ENCODE peak calls at places on chromosomes 7 and 10, in four cellular contexts. D, V, S and T are unnamed samples. For H3K27me3, the result is how much of the 10 kb centered on the place peaks cover.

GRCh38 chr10:125023269-125023668 is 81.3 kb downstream of the ZRANB1 start:
- DNase-seq in D (no peak), V (no peak), S (no peak), T (no peak)

GRCh38 chr10:91185239-91185875 is 35.1 kb upstream of the PCGF5 start:
- DNase-seq in D (peak), V (peak), S (no peak), T (no peak)

GRCh38 chr7:85104432-85105205 is 82.2 kb downstream of the SEMA3D start:
- DNase-seq in D (peak), V (no peak), S (no peak), T (no peak)

GRCh38 chr10:90977162-90977854 is 56.4 kb upstream of the ANKRD1 start:
- DNase-seq in D (no peak), V (no peak), S (no peak), T (peak)

GRCh38 chr7:47640215-47640739 is 58.4 kb upstream of the TNS3 start:
- DNase-seq in D (no peak), V (no peak), S (no peak), T (no peak)

GRCh38 chr10:930415-931325 is 835 bp downstream of the LARP4B start:
- DNase-seq in D (peak), V (peak), S (peak), T (peak)

GRCh38 chr7:141246426-141246825 is 172.6 kb downstream of the TMEM178B start:
- DNase-seq in D (no peak), V (no peak), S (no peak), T (no peak)

GRCh38 chr10:31194986-31195385 is 124.0 kb upstream of the ZEB1 start:
- DNase-seq in D (peak), V (no peak), S (no peak), T (no peak)

GRCh38 chr10:88546462-88546861 is 36.7 kb downstream of the RNLS start:
- DNase-seq in D (no peak), V (no peak), S (no peak), T (no peak)

GRCh38 chr7:78176186-78176585 is 377.6 kb downstream of the PHTF2 start:
- DNase-seq in D (peak), V (no peak), S (no peak), T (no peak)

GRCh38 chr10:132834311-132834761 is 48.4 kb upstream of the NKX6-2 start:
- DNase-seq in D (no peak), V (no peak), S (no peak), T (no peak)

GRCh38 chr10:103966671-103967432 is at the start of gene SLK:
- DNase-seq in D (peak), V (peak), S (peak), T (peak)

GRCh38 chr10:3757638-3758490 is 27.1 kb downstream of the KLF6 start:
- DNase-seq in D (no peak), V (no peak), S (peak), T (no peak)

GRCh38 chr7:74267756-74268565 is 13.8 kb upstream of the RFC2 start:
- DNase-seq in D (no peak), V (no peak), S (no peak), T (no peak)

GRCh38 chr7:104230606-104231005 is 22.8 kb upstream of the ORC5 start:
- DNase-seq in D (peak), V (no peak), S (no peak), T (no peak)

GRCh38 chr7:127799535-127800305 is 147.7 kb downstream of the SND1 start:
- DNase-seq in D (no peak), V (no peak), S (no peak), T (no peak)

GRCh38 chr10:44827431-44828006 is 83.6 kb upstream of the TMEM72 start:
- DNase-seq in D (no peak), V (no peak), S (no peak), T (no peak)

GRCh38 chr7:77439572-77439971 is 23.4 kb upstream of the GSAP start:
- DNase-seq in D (no peak), V (peak), S (no peak), T (no peak)

DNA sequence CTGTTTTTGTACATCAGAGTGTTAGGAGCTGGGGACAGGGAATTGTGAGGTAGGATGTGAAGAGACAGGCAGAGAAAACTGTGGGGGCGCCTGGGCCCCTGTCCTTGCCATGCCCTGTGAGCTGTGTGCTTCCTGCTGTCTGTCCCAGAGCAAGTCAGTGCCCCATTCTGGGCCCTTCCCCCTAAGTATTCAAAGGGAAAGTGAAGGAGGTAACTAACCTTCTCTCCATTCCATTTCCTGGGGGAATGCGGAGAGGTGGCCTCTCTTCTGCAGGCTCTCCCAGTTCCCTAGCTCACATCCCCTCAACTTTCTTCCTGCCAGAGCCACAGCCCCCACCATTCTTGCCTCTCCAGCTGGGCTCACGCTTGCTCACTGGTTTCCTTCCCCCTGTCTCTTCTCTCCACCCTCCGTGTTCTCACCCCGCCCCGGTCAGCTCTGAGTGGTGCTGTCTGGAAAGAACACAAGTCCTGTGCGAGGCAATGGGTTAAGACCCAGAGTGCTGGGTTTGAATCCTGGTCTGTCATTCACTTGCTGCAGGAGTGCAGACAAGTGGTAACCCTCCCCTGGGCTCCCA is 9.7 kb upstream of the VSIR start:
- DNase-seq in D (no peak), V (no peak), S (no peak), T (no peak)
- H3K27me3 ChIP-seq in D (half or more), V (under half), S (under half), T (under half)

DNA sequence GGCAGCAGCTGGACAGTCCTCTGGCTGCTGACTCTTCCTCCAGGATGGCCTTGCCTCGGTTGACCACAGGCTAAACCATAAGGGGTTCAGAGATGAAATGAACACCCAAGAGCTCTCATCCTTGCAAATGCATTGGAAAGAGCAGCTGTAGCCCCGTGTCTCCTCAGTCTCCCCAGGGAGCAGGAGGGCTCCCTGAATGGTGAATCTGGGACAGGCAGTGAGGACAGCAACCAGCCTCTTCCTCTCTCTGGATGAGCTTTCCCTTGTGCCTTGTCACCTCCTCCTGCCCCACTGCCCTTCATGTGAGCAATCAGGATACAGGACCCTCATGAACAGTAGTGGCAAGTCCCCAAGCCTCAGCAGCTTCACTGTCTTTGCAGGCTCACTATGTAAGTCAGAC is 23.9 kb upstream of the GDF10 start:
- DNase-seq in D (no peak), V (no peak), S (no peak), T (no peak)
- H3K27ac ChIP-seq in D (no peak), V (no peak), S (no peak), T (peak)

GRCh38 chr10:43234471-43235041 is 32.3 kb downstream of the RASGEF1A start:
- DNase-seq in D (no peak), V (peak), S (no peak), T (no peak)
- H3K27me3 ChIP-seq in D (under half), V (under half), S (under half), T (under half)

GRCh38 chr10:70145166-70145665 is 1.3 kb downstream of the TYSND1 start:
- DNase-seq in D (no peak), V (no peak), S (no peak), T (no peak)
- H3K27ac ChIP-seq in D (peak), V (peak), S (peak), T (peak)

DNA sequence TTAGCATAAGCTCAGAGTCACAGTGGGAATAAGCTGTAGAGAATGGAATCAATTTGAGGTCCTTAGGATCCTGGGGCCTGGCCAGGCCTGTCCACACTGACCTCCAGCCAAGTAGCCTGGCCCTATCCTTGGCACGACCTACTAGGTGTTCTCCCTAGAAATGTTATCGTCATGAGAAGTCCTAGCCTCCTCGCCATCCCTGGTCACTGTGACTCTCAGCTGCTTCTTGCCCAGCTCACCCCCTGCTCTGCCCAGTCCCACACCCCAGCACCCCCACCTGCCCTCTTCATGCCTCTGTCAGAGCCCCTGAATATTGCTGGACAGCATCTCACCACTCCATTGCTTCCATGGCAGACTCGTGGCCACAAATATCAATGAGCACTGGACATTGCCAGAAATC is 7.8 kb upstream of the KCP start:
- DNase-seq in D (no peak), V (no peak), S (no peak), T (no peak)
- H3K27me3 ChIP-seq in D (half or more), V (under half), S (under half), T (under half)

GRCh38 chr7:2259480-2259879 is 17.5 kb downstream of the NUDT1 start:
- DNase-seq in D (no peak), V (no peak), S (no peak), T (no peak)

GRCh38 chr7:2258661-2259365 is 16.8 kb downstream of the NUDT1 start:
- DNase-seq in D (no peak), V (no peak), S (peak), T (no peak)

GRCh38 chr7:2263176-2263575 is 21.1 kb downstream of the NUDT1 start:
- DNase-seq in D (no peak), V (no peak), S (no peak), T (no peak)

GRCh38 chr7:2261611-2262010 is 19.6 kb downstream of the NUDT1 start:
- DNase-seq in D (no peak), V (no peak), S (peak), T (no peak)

GRCh38 chr7:2260820-2261219 is 18.8 kb downstream of the NUDT1 start:
- DNase-seq in D (peak), V (no peak), S (no peak), T (no peak)
- H3K27ac ChIP-seq in D (no peak), V (no peak), S (no peak), T (no peak)

GRCh38 chr7:38637957-38638356 is 6.8 kb upstream of the AMPH start:
- DNase-seq in D (no peak), V (no peak), S (no peak), T (no peak)
- H3K27me3 ChIP-seq in D (under half), V (under half), S (under half), T (under half)

GRCh38 chr10:79381804-79382221 is 34.5 kb downstream of the PPIF start:
- DNase-seq in D (peak), V (peak), S (no peak), T (no peak)

GRCh38 chr10:79380918-79381775 is 33.9 kb downstream of the PPIF start:
- DNase-seq in D (no peak), V (peak), S (no peak), T (no peak)

GRCh38 chr10:79380125-79380917 is 33.1 kb downstream of the PPIF start:
- DNase-seq in D (peak), V (peak), S (no peak), T (no peak)

GRCh38 chr10:79383974-79384606 is 36.8 kb downstream of the PPIF start:
- DNase-seq in D (no peak), V (peak), S (no peak), T (no peak)

GRCh38 chr10:79382491-79382941 is 35.2 kb downstream of the PPIF start:
- DNase-seq in D (no peak), V (no peak), S (no peak), T (no peak)
- H3K27ac ChIP-seq in D (peak), V (no peak), S (no peak), T (no peak)

GRCh38 chr10:128474571-128474970 is 348.3 kb upstream of the MKI67 start:
- DNase-seq in D (no peak), V (no peak), S (no peak), T (no peak)
- H3K27me3 ChIP-seq in D (under half), V (under half), S (under half), T (under half)

GRCh38 chr7:44909596-44909995 is 24.3 kb upstream of the PURB start:
- DNase-seq in D (no peak), V (no peak), S (no peak), T (no peak)

GRCh38 chr7:44911911-44912310 is 26.6 kb upstream of the PURB start:
- DNase-seq in D (no peak), V (peak), S (no peak), T (no peak)

GRCh38 chr7:44914992-44915607 is 29.8 kb upstream of the PURB start:
- DNase-seq in D (no peak), V (no peak), S (peak), T (no peak)

GRCh38 chr7:44917465-44917864 is 32.1 kb upstream of the PURB start:
- DNase-seq in D (no peak), V (no peak), S (no peak), T (no peak)

GRCh38 chr7:44912775-44913347 is 27.5 kb upstream of the PURB start:
- DNase-seq in D (no peak), V (no peak), S (no peak), T (no peak)
- H3K27ac ChIP-seq in D (no peak), V (no peak), S (no peak), T (no peak)